ENCODE peak calls at places on chromosomes 2 and 18, in ten cellular contexts. M is HepG2, S is fibroblast of lung, P is IMR-90, B is astrocyte, L is mammary epithelial cell, N is neural progenitor cell, Q is NT2/D1, O is mesendoderm, J is mesenchymal stem cell. F is an unnamed sample.

GRCh38 chr2:68832161-68832869 is 38.9 kb downstream of the BMP10 start:
- DNase-seq in M (no peak), S (peak; percentile 78), P (peak; percentile 78), B (peak; percentile 74), L (peak; percentile 90), N (no peak), Q (no peak), O (no peak), J (peak; percentile 96), F (no peak)

GRCh38 chr18:39173022-39173421 is 1607.4 kb upstream of the CELF4 start:
- DNase-seq in M (peak; percentile 45), S (peak; percentile 9), P (no peak), B (peak; percentile 2), L (peak; percentile 63), N (no peak), Q (no peak), O (peak; percentile 58), J (no peak), F (peak; percentile 45)

GRCh38 chr2:241770185-241770935 is 6.3 kb upstream of the GAL3ST2 start:
- DNase-seq in M (peak; percentile 96), S (no peak), P (no peak), B (no peak), L (no peak), N (peak; percentile 64), Q (no peak), O (no peak), J (no peak), F (peak; percentile 69)

GRCh38 chr2:44928660-44929471 is 12.6 kb upstream of the SIX3 start:
- DNase-seq in M (no peak), S (no peak), P (no peak), B (no peak), L (peak; percentile 14), N (peak; percentile 75), Q (no peak), O (peak; percentile 52), J (no peak), F (peak; percentile 83)

GRCh38 chr2:30428034-30428662 is 18.9 kb upstream of the LCLAT1 start:
- DNase-seq in M (no peak), S (no peak), P (no peak), B (no peak), L (no peak), N (no peak), Q (no peak), O (no peak), J (no peak), F (no peak)

GRCh38 chr2:37688771-37689468 is 17.5 kb upstream of the CDC42EP3 start:
- DNase-seq in M (no peak), S (peak; percentile 94), P (peak; percentile 91), B (peak; percentile 90), L (peak; percentile 78), N (no peak), Q (no peak), O (peak; percentile 97), J (peak; percentile 84), F (peak; percentile 80)

GRCh38 chr2:125680809-125681208 is 975.1 kb upstream of the GYPC start:
- DNase-seq in M (no peak), S (no peak), P (no peak), B (no peak), L (no peak), N (no peak), Q (no peak), O (no peak), J (no peak), F (no peak)

GRCh38 chr18:13437801-13438506 is 219.4 kb downstream of the LDLRAD4 start:
- DNase-seq in M (no peak), S (no peak), P (no peak), B (no peak), L (no peak), N (no peak), Q (no peak), O (no peak), J (no peak), F (no peak)

GRCh38 chr2:47898089-47898731 is 8.1 kb downstream of the FBXO11 start:
- DNase-seq in M (no peak), S (no peak), P (no peak), B (no peak), L (no peak), N (no peak), Q (no peak), O (no peak), J (no peak), F (no peak)

GRCh38 chr2:228629251-228629650 is 447.8 kb upstream of the SPHKAP start:
- DNase-seq in M (no peak), S (no peak), P (no peak), B (no peak), L (no peak), N (no peak), Q (no peak), O (no peak), J (no peak), F (no peak)

GRCh38 chr18:49843778-49844625 is 30.7 kb upstream of the ACAA2 start:
- DNase-seq in M (no peak), S (no peak), P (no peak), B (no peak), L (no peak), N (no peak), Q (no peak), O (no peak), J (no peak), F (no peak)

GRCh38 chr2:132837764-132838163 is 167.8 kb upstream of the LYPD1 start:
- DNase-seq in M (no peak), S (no peak), P (no peak), B (no peak), L (no peak), N (peak; percentile 20), Q (peak; percentile 25), O (no peak), J (no peak), F (no peak)

DNA sequence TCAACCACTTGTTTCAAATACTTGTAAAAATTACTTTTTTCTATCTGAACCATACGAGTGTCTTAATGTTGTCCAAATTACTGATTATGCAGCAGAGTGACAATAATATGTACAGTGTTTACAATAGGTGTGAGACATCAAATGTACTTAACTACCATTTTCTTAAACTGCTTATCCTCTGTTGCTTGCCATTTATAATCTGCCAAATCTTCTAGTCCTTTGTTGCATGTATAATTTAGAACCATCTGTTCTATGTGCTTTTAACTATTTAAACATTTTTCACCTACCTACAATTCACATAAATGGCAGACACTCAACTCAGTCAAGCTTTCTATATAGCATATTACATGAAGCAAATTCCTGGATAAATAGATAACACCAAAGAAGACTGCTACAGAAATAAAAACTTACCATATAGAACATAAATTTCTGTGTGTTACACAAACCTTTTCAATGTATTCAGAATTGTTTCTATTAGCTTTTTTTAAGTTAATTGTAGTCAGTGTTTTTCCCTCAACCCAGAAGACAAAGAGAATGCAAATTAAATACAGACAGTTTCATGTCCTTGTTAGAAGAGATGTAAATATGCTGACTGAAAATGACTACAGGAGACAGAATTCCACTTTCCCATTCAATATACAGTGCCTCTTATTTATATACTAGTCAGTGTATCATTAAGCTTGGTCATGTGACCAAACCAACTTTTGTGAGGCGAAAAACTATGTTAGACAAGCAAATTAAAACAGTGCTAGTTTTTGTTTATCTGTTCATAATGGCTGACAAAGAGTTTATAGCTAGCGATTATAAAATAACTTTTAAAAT is 2.6 kb downstream of the BAZ2B start:
- DNase-seq in M (no peak), S (peak; percentile 48), P (peak; percentile 53), B (peak; percentile 32), L (peak; percentile 45), N (no peak), Q (no peak), O (no peak), J (peak; percentile 63), F (no peak)
- H3K9ac ChIP-seq in M (peak overlapping the region; percentile 95), S (no peak overlapping the region), P (peak overlapping the region; percentile 58), B (peak overlapping the region; percentile 94), L (peak overlapping the region; percentile 22), N (peak overlapping the region; percentile 92), Q (peak overlapping the region; percentile 11), O (no peak overlapping the region), J (peak overlapping the region; percentile 99), F (peak overlapping the region; percentile 98)

DNA sequence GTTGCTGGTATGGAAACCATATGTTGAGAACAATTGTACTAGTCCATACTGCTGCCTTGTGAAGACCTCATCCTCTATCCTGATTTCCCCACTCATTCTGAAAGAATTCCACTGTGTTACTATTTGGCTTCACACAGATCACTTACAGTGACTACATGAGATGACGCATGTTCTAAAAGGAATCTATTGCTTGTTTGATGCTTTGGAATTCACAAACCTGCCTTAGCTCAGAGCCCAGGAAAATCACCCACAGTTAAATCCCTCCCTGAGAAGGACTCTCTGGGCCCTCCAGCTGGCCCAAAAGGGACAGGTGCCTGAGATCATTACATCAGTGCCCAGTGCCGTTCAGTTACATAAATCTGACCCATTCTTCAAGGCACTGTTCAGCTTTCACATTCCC is 45.3 kb downstream of the KLHL29 start:
- DNase-seq in M (no peak), S (peak; percentile 95), P (peak; percentile 99), B (peak; percentile 94), L (no peak), N (no peak), Q (no peak), O (no peak), J (peak; percentile 95), F (peak; percentile 7)
- H3K9ac ChIP-seq in M (no peak overlapping the region), S (no peak overlapping the region), P (no peak overlapping the region), B (peak overlapping the region; percentile 32), L (no peak overlapping the region), N (no peak overlapping the region), Q (no peak overlapping the region), O (no peak overlapping the region), J (no peak overlapping the region), F (no peak overlapping the region)

GRCh38 chr2:152432206-152432653 is 97.3 kb downstream of the FMNL2 start:
- DNase-seq in M (peak; percentile 42), S (peak; percentile 58), P (peak; percentile 41), B (peak; percentile 49), L (peak; percentile 92), N (no peak), Q (no peak), O (no peak), J (peak; percentile 65), F (no peak)
- H3K9ac ChIP-seq in M (peak overlapping the region; percentile 3), S (no peak overlapping the region), P (no peak overlapping the region), B (no peak overlapping the region), L (peak overlapping the region; percentile 39), N (no peak overlapping the region), Q (no peak overlapping the region), O (no peak overlapping the region), J (peak overlapping the region; percentile 76), F (no peak overlapping the region)

GRCh38 chr18:23229472-23229871 is 94.2 kb downstream of the CABLES1 start:
- DNase-seq in M (no peak), S (peak; percentile 17), P (peak; percentile 50), B (no peak), L (no peak), N (no peak), Q (no peak), O (no peak), J (peak; percentile 40), F (no peak)
- H3K9ac ChIP-seq in M (no peak overlapping the region), S (no peak overlapping the region), P (peak overlapping the region; percentile 62), B (no peak overlapping the region), L (no peak overlapping the region), N (no peak overlapping the region), Q (no peak overlapping the region), O (no peak overlapping the region), J (peak overlapping the region; percentile 72), F (no peak overlapping the region)

DNA sequence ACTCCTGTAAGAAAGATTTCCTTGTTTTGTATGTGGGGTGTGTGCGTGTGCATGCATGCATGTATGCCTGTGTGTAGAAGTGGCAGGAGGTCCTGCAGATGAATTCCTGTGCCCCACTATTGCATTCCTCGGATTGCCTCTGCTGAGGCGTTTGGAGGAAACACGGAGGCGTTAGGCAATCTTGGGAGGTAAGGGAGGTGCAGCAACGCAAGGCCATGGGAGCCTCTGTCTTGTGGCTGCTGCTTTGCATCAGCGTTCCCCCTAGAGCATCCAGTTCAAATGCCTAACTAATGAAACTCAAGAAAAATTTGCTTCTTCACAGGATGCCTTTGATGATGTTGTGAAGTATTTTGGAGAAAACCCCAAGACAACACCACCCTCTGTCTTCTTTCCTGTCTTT is 80.0 kb downstream of the PRPF40A start:
- DNase-seq in M (no peak), S (no peak), P (no peak), B (no peak), L (no peak), N (no peak), Q (no peak), O (no peak), J (no peak), F (no peak)
- H3K9ac ChIP-seq in M (no peak overlapping the region), S (no peak overlapping the region), P (no peak overlapping the region), B (no peak overlapping the region), L (no peak overlapping the region), N (no peak overlapping the region), Q (no peak overlapping the region), O (no peak overlapping the region), J (no peak overlapping the region), F (no peak overlapping the region)